ENCODE peak calls at places on chromosomes 13 and 19, in four cellular contexts. One of them, this sample, is unnamed.

GRCh38 chr13:45807520-45808099 is 43.9 kb downstream of the SIAH3 start:
- DNase-seq in transverse colon: no peak
- DNase-seq in Peyer's patch: no peak
- DNase-seq in IMR-90: peak; percentile 17
- DNase-seq in this sample: no peak

GRCh38 chr13:49124693-49125304 is 95.3 kb upstream of the MLNR start:
- DNase-seq in transverse colon: no peak
- DNase-seq in Peyer's patch: no peak
- DNase-seq in IMR-90: no peak
- DNase-seq in this sample: no peak

GRCh38 chr13:94431987-94432386 is 47.5 kb downstream of the DCT start:
- DNase-seq in transverse colon: no peak
- DNase-seq in Peyer's patch: no peak
- DNase-seq in IMR-90: no peak
- DNase-seq in this sample: no peak

GRCh38 chr13:75415720-75416119 is 66.2 kb downstream of the TBC1D4 start:
- DNase-seq in transverse colon: no peak
- DNase-seq in Peyer's patch: no peak
- DNase-seq in IMR-90: peak; percentile 89
- DNase-seq in this sample: no peak

GRCh38 chr19:4183967-4184717 is 1.7 kb downstream of the ANKRD24 start:
- DNase-seq in transverse colon: no peak
- DNase-seq in Peyer's patch: no peak
- DNase-seq in IMR-90: no peak
- DNase-seq in this sample: peak; percentile 56

GRCh38 chr13:35723820-35724219 is 247.3 kb upstream of the MAB21L1 start:
- DNase-seq in transverse colon: no peak
- DNase-seq in Peyer's patch: no peak
- DNase-seq in IMR-90: peak; percentile 34
- DNase-seq in this sample: peak; percentile 37

GRCh38 chr13:90403330-90404082 is 944.0 kb upstream of the MIR17HG start:
- DNase-seq in transverse colon: no peak
- DNase-seq in Peyer's patch: no peak
- DNase-seq in IMR-90: no peak
- DNase-seq in this sample: no peak

GRCh38 chr19:38686530-38686888 is 39.1 kb downstream of the ACTN4 start:
- DNase-seq in transverse colon: peak; percentile 37
- DNase-seq in Peyer's patch: no peak
- DNase-seq in IMR-90: no peak
- DNase-seq in this sample: no peak

GRCh38 chr19:11192957-11193939 is 4.1 kb downstream of the KANK2 start:
- DNase-seq in transverse colon: no peak
- DNase-seq in Peyer's patch: no peak
- DNase-seq in IMR-90: no peak
- DNase-seq in this sample: no peak

GRCh38 chr19:14375055-14375581 is 6.1 kb upstream of the ADGRE5 start:
- DNase-seq in transverse colon: peak; percentile 73
- DNase-seq in Peyer's patch: peak; percentile 91
- DNase-seq in IMR-90: no peak
- DNase-seq in this sample: peak; percentile 70

GRCh38 chr19:46574533-46574932 is 26.6 kb upstream of the CALM3 start:
- DNase-seq in transverse colon: no peak
- DNase-seq in Peyer's patch: no peak
- DNase-seq in IMR-90: no peak
- DNase-seq in this sample: no peak

GRCh38 chr13:46198794-46199193 is 12.9 kb upstream of the LRRC63 start:
- DNase-seq in transverse colon: no peak
- DNase-seq in Peyer's patch: no peak
- DNase-seq in IMR-90: no peak
- DNase-seq in this sample: no peak

GRCh38 chr13:26759156-26759906 is 1.3 kb downstream of the GPR12 start:
- DNase-seq in transverse colon: no peak
- DNase-seq in Peyer's patch: no peak
- DNase-seq in IMR-90: no peak
- DNase-seq in this sample: no peak

GRCh38 chr13:26759907-26760834 is at the start of gene GPR12:
- DNase-seq in transverse colon: no peak
- DNase-seq in Peyer's patch: no peak
- DNase-seq in IMR-90: no peak
- DNase-seq in this sample: no peak

GRCh38 chr13:26758496-26759155 is 2.0 kb downstream of the GPR12 start:
- DNase-seq in transverse colon: no peak
- DNase-seq in Peyer's patch: no peak
- DNase-seq in IMR-90: no peak
- DNase-seq in this sample: no peak

DNA sequence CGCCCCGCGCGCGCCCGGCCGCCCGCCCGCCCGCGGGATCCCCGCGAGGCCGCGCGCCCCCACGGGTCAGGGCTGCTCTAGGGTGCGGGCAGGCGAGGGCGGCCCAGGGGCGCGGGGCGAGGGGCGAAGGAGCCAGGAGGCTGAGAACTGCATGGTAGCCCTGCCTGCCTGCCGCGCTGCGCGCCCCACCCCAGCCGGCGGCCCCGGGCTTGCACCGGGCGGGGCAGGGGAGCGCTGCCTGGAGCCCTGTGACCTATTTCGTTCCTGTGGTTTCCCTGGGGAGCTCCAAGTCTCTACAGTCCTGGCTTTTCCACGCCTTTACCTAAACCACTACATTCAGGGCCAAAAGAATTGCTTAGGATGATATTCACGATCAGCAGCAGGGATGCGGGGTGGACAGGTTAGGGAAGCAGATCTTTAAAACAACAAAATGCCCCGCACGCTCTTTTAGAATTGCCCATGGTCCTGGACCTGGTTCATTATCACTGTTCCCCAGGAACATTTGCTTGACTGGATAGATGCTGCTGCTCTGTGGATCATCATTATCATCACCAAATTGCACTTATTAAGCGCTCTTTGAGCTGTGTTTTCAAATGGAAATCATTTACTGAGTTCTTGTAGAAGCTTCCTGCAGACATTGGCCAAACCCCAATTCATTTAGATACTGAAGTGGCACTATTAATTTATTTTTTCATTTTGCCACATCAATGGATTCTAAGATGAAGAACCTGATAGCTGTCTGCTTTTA is 423 bp upstream of the GPR12 start:
- DNase-seq in transverse colon: no peak
- DNase-seq in Peyer's patch: no peak
- DNase-seq in IMR-90: no peak
- DNase-seq in this sample: no peak
- H3K4me3 ChIP-seq in transverse colon: no peak overlapping the region
- H3K4me3 ChIP-seq in Peyer's patch: peak overlapping the region; percentile 17
- H3K4me3 ChIP-seq in IMR-90: no peak overlapping the region
- H3K4me3 ChIP-seq in this sample: peak overlapping the region; percentile 47

GRCh38 chr19:8396563-8397203 is 6.5 kb downstream of the RAB11B start:
- DNase-seq in transverse colon: peak; percentile 65
- DNase-seq in Peyer's patch: peak; percentile 53
- DNase-seq in IMR-90: peak; percentile 39
- DNase-seq in this sample: peak; percentile 73
- H3K4me1 ChIP-seq in transverse colon: peaks cover 13% of the 10 kb centered on the region
- H3K4me1 ChIP-seq in Peyer's patch: no peaks in the 10 kb centered on the region
- H3K4me1 ChIP-seq in IMR-90: peaks cover 11% of the 10 kb centered on the region
- H3K4me1 ChIP-seq in this sample: peaks cover 50% of the 10 kb centered on the region

DNA sequence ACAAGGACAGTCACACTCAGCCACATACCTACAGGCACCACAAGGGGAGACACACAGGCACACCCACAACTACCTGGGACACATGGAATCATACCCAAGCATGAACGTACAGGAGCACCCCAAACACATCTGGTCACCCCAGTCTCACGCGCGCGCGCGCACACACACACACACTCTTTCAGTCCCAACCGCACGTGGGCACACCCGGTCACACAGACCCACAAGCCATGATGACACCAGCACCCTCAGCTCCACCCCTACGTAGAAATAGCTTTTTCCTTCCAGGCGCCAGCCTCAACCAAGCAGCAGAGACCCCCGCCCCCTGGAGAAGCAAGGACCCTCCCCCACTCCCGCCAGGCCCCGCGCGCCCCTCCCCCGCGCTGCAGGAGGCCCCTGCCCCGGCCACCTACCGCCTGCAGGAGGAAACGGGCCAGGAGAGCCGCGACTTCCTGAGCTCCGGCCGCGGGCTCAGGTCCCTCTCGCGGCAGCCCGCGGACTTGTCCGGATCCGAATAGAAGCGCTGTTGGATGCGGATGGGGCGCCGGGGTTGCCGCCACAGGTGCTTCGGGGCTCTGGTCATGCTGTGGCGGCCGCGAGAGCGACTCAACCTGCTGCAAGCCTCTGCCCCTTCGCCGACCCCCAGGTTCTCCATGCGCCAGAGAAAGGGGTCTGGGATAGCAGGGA is 6.4 kb upstream of the PDE4C start:
- DNase-seq in transverse colon: no peak
- DNase-seq in Peyer's patch: no peak
- DNase-seq in IMR-90: no peak
- DNase-seq in this sample: no peak
- TF ChIP-seq CTCF in transverse colon: no peak
- TF ChIP-seq CTCF in Peyer's patch: no peak
- TF ChIP-seq CTCF in IMR-90: peak; percentile 13
- TF ChIP-seq CTCF in this sample: no peak

GRCh38 chr13:99959127-99959529 is 12.4 kb downstream of the ZIC5 start:
- DNase-seq in transverse colon: no peak
- DNase-seq in Peyer's patch: no peak
- DNase-seq in IMR-90: no peak
- DNase-seq in this sample: no peak
- H3K4me3 ChIP-seq in transverse colon: no peak overlapping the region
- H3K4me3 ChIP-seq in Peyer's patch: no peak overlapping the region
- H3K4me3 ChIP-seq in IMR-90: no peak overlapping the region
- H3K4me3 ChIP-seq in this sample: no peak overlapping the region